ENCODE peak calls at places on chromosomes 2 and 18, in five cellular contexts. F is sigmoid colon, D is colonic mucosa, U is Caco-2, R is BE2C. X is an unnamed sample. For H3K4me1, the result is how much of the 10 kb centered on the place peaks cover.

GRCh38 chr2:210762604-210763588 is 206.5 kb downstream of the CPS1 start:
- DNase-seq in F (no peak), D (no peak), U (no peak), R (no peak), X (no peak)

GRCh38 chr2:168256448-168256847 is 9.1 kb upstream of the STK39 start:
- DNase-seq in F (no peak), D (peak), U (no peak), R (no peak), X (no peak)

GRCh38 chr2:109256921-109257320 is 127.9 kb downstream of the SH3RF3 start:
- DNase-seq in F (peak), D (no peak), U (no peak), R (no peak), X (no peak)

GRCh38 chr18:48575658-48576453 is 37.0 kb downstream of the CTIF start:
- DNase-seq in F (no peak), D (no peak), U (no peak), R (no peak), X (no peak)

GRCh38 chr2:120298173-120298835 is 45.7 kb downstream of the RALB start:
- DNase-seq in F (no peak), D (no peak), U (no peak), R (no peak), X (no peak)

GRCh38 chr2:177193240-177193639 is 19.4 kb upstream of the HNRNPA3 start:
- DNase-seq in F (no peak), D (no peak), U (no peak), R (no peak), X (no peak)

GRCh38 chr2:10659898-10660568 is 29.7 kb downstream of the NOL10 start:
- DNase-seq in F (no peak), D (peak), U (peak), R (peak), X (peak)

GRCh38 chr2:118588826-118589225 is 258.6 kb downstream of the EN1 start:
- DNase-seq in F (no peak), D (no peak), U (no peak), R (no peak), X (no peak)

GRCh38 chr2:140383781-140384180 is 1603.6 kb upstream of the NXPH2 start:
- DNase-seq in F (no peak), D (no peak), U (no peak), R (no peak), X (no peak)

GRCh38 chr18:43211059-43211458 is 66.2 kb downstream of the SYT4 start:
- DNase-seq in F (no peak), D (no peak), U (no peak), R (no peak), X (no peak)

GRCh38 chr2:205665791-205666190 is 16.5 kb upstream of the NRP2 start:
- DNase-seq in F (no peak), D (no peak), U (no peak), R (no peak), X (no peak)

GRCh38 chr2:226078656-226079055 is 679.1 kb downstream of the NYAP2 start:
- DNase-seq in F (no peak), D (no peak), U (no peak), R (no peak), X (no peak)

GRCh38 chr2:127528487-127528886 is 2.2 kb upstream of the IWS1 start:
- DNase-seq in F (no peak), D (no peak), U (no peak), R (no peak), X (no peak)

GRCh38 chr18:33205777-33206176 is 234.7 kb downstream of the CCDC178 start:
- DNase-seq in F (no peak), D (no peak), U (no peak), R (no peak), X (no peak)

GRCh38 chr2:27828305-27828704 is 56.8 kb downstream of the MRPL33 start:
- DNase-seq in F (no peak), D (no peak), U (no peak), R (no peak), X (no peak)

GRCh38 chr18:1304392-1304992 is 399.8 kb downstream of the ADCYAP1 start:
- DNase-seq in F (no peak), D (no peak), U (no peak), R (no peak), X (no peak)

GRCh38 chr18:832085-832681 is 20.1 kb upstream of the YES1 start:
- DNase-seq in F (no peak), D (peak), U (peak), R (peak), X (peak)

GRCh38 chr18:54119524-54120019 is 104.9 kb downstream of the MBD2 start:
- DNase-seq in F (no peak), D (peak), U (no peak), R (peak), X (no peak)

GRCh38 chr18:39909706-39910105 is 2045.3 kb upstream of the PIK3C3 start:
- DNase-seq in F (no peak), D (no peak), U (no peak), R (no peak), X (no peak)

GRCh38 chr2:122831644-122832043 is 1076.2 kb downstream of the TSN start:
- DNase-seq in F (no peak), D (no peak), U (no peak), R (no peak), X (no peak)

GRCh38 chr18:46283895-46284295 is 179.7 kb downstream of the HAUS1 start:
- DNase-seq in F (no peak), D (no peak), U (no peak), R (peak), X (no peak)

GRCh38 chr2:153354406-153354805 is 124.2 kb downstream of the RPRM start:
- DNase-seq in F (no peak), D (no peak), U (no peak), R (no peak), X (no peak)

GRCh38 chr2:12110074-12110473 is 363.6 kb downstream of the LPIN1 start:
- DNase-seq in F (no peak), D (no peak), U (no peak), R (no peak), X (no peak)

DNA sequence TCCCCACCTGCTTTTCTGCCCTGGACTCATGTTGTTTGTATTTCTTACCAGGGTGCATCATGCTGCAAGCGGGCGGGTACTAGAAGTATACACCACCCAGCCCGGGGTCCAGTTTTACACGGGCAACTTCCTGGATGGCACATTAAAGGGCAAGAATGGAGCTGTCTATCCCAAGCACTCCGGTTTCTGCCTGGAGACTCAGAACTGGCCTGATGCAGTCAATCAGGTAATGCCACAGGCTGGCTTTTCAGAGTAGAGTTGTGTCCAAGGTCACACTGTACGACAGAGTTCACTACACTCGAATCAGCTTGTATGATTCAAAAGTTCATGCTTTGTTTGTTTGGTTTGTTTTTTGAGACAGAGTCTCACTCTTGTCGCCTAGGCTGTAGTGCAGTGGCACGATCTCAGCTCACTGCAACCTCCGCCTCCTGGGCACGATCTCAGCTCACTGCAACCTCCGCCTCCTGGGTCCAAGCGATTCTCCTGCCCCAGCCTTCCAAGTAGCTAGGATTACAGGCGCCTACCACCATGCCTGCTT is 19.4 kb downstream of the SRSF7 start:
- DNase-seq in F (no peak), D (no peak), U (no peak), R (no peak), X (no peak)
- TF ChIP-seq CTCF in F (no peak), D (no peak), U (no peak), R (no peak), X (no peak)

DNA sequence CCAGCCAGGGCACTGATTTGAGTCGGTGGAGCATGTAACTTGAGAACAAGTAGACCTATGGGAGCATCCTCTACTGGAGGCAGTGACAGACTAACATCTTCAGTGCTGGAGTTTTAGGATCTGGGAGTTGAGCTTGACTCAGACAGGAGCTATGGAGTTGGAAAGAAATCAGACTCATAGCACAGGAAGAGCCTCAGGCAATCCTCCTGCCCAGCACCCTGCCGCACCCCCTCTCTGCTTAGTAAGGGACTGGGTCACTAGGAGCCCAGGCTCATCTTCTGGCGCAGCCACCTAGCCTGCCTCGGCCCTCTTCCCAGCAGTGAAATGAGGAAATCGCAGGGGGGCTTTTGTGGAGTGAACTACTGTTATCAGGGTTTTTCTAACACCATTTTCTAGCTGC is 3.6 kb downstream of the ARID5A start:
- DNase-seq in F (no peak), D (no peak), U (no peak), R (no peak), X (no peak)
- H3K4me1 ChIP-seq in F (half or more), D (under half), U (under half), R (under half), X (under half)

GRCh38 chr2:96117701-96118588 is 1.6 kb upstream of the ADRA2B start:
- DNase-seq in F (peak), D (no peak), U (no peak), R (peak), X (no peak)
- TF ChIP-seq CTCF in F (no peak), D (no peak), U (peak), R (no peak), X (no peak)

GRCh38 chr2:233361298-233361697 is 7.0 kb downstream of the DGKD start:
- DNase-seq in F (no peak), D (no peak), U (no peak), R (no peak), X (no peak)

GRCh38 chr2:233358864-233359386 is 4.6 kb downstream of the DGKD start:
- DNase-seq in F (no peak), D (no peak), U (no peak), R (no peak), X (no peak)

GRCh38 chr2:233360771-233361176 is 6.5 kb downstream of the DGKD start:
- DNase-seq in F (no peak), D (no peak), U (peak), R (no peak), X (no peak)

GRCh38 chr2:233358335-233358734 is 4.0 kb downstream of the DGKD start:
- DNase-seq in F (no peak), D (no peak), U (no peak), R (no peak), X (no peak)

GRCh38 chr2:233359823-233360222 is 5.5 kb downstream of the DGKD start:
- DNase-seq in F (no peak), D (no peak), U (no peak), R (no peak), X (no peak)
- H3K4me1 ChIP-seq in F (half or more), D (under half), U (half or more), R (under half), X (under half)

GRCh38 chr18:69538849-69539248 is 138.2 kb downstream of the DOK6 start:
- DNase-seq in F (no peak), D (no peak), U (no peak), R (no peak), X (no peak)

GRCh38 chr18:69539404-69539803 is 138.7 kb downstream of the DOK6 start:
- DNase-seq in F (no peak), D (no peak), U (no peak), R (no peak), X (no peak)
- TF ChIP-seq CTCF in F (no peak), D (no peak), U (no peak), R (no peak), X (no peak)

DNA sequence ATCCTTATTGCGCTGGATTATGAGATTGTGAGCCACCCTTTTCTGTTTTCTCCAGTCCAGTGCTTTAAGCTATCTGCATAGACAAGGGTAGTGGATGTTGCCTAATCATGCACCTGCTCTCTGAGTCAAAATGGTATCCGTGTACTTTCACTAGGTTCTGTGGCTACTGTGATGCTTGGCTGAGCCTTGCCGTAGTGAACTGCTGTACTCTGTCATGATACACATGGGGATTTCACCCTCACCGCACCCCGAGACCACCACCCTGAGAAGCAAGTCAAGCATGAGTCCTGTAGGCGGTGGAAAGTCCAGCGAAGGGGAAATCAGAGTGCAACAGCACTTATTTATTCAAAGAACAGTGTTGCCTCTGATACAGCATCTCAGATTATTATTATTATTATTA is 55.0 kb downstream of the ARHGAP25 start:
- DNase-seq in F (no peak), D (no peak), U (no peak), R (no peak), X (no peak)
- H3K4me1 ChIP-seq in F (under half), D (under half), U (under half), R (under half), X (under half)

GRCh38 chr2:158723921-158724802 is 71.0 kb upstream of the DAPL1 start:
- DNase-seq in F (no peak), D (no peak), U (no peak), R (no peak), X (no peak)
- TF ChIP-seq CTCF in F (no peak), D (no peak), U (peak), R (peak), X (no peak)

GRCh38 chr18:58908006-58908405 is 43.3 kb downstream of the ZNF532 start:
- DNase-seq in F (no peak), D (no peak), U (no peak), R (no peak), X (no peak)

GRCh38 chr18:58915006-58915799 is 50.5 kb downstream of the ZNF532 start:
- DNase-seq in F (no peak), D (no peak), U (no peak), R (no peak), X (no peak)

GRCh38 chr18:58911241-58911640 is 46.6 kb downstream of the ZNF532 start:
- DNase-seq in F (no peak), D (no peak), U (no peak), R (no peak), X (no peak)

GRCh38 chr18:58909521-58909920 is 44.8 kb downstream of the ZNF532 start:
- DNase-seq in F (no peak), D (no peak), U (no peak), R (no peak), X (no peak)

GRCh38 chr18:58911766-58912165 is 47.1 kb downstream of the ZNF532 start:
- DNase-seq in F (no peak), D (no peak), U (no peak), R (no peak), X (no peak)
- H3K4me1 ChIP-seq in F (under half), D (under half), U (under half), R (under half), X (under half)